ENCODE peak calls at places on chromosomes 1 and 21, in eight cellular contexts. One of them, this sample, is unnamed.

GRCh38 chr1:98929456-98929855 is 75.2 kb downstream of the PLPPR5 start:
- DNase-seq in ovary: no peak
- DNase-seq in transverse colon: no peak
- DNase-seq in A549: no peak
- DNase-seq in upper lobe of left lung: no peak
- DNase-seq in tibial nerve: no peak
- DNase-seq in sigmoid colon: no peak
- DNase-seq in suprapubic skin: no peak
- DNase-seq in this sample: no peak

GRCh38 chr1:18945401-18945849 is 11.1 kb downstream of the IFFO2 start:
- DNase-seq in transverse colon: peak; percentile 62
- DNase-seq in tibial nerve: no peak
- DNase-seq in upper lobe of left lung: no peak
- DNase-seq in ovary: no peak
- DNase-seq in A549: no peak
- DNase-seq in suprapubic skin: no peak
- DNase-seq in sigmoid colon: peak; percentile 81
- DNase-seq in this sample: no peak

GRCh38 chr21:39175154-39175553 is 8.1 kb downstream of the PSMG1 start:
- DNase-seq in A549: peak; percentile 13
- DNase-seq in sigmoid colon: no peak
- DNase-seq in suprapubic skin: no peak
- DNase-seq in ovary: no peak
- DNase-seq in tibial nerve: no peak
- DNase-seq in upper lobe of left lung: no peak
- DNase-seq in transverse colon: no peak
- DNase-seq in this sample: no peak

GRCh38 chr1:156138366-156138969 is 14.9 kb upstream of the SEMA4A start:
- DNase-seq in tibial nerve: no peak
- DNase-seq in transverse colon: no peak
- DNase-seq in A549: no peak
- DNase-seq in sigmoid colon: no peak
- DNase-seq in suprapubic skin: no peak
- DNase-seq in upper lobe of left lung: peak; percentile 86
- DNase-seq in ovary: no peak
- DNase-seq in this sample: no peak

GRCh38 chr1:112714313-112715263 is 544 bp downstream of the PPM1J start:
- DNase-seq in sigmoid colon: no peak
- DNase-seq in upper lobe of left lung: peak; percentile 83
- DNase-seq in ovary: peak; percentile 55
- DNase-seq in suprapubic skin: peak; percentile 81
- DNase-seq in A549: no peak
- DNase-seq in tibial nerve: no peak
- DNase-seq in transverse colon: no peak
- DNase-seq in this sample: peak; percentile 32

GRCh38 chr1:111201275-111202090 is 1.0 kb upstream of the DENND2D start:
- DNase-seq in ovary: no peak
- DNase-seq in suprapubic skin: no peak
- DNase-seq in tibial nerve: no peak
- DNase-seq in transverse colon: no peak
- DNase-seq in sigmoid colon: no peak
- DNase-seq in A549: no peak
- DNase-seq in upper lobe of left lung: no peak
- DNase-seq in this sample: no peak

GRCh38 chr1:1889847-1890505 is 911 bp downstream of the GNB1 start:
- DNase-seq in tibial nerve: no peak
- DNase-seq in upper lobe of left lung: peak; percentile 97
- DNase-seq in A549: no peak
- DNase-seq in ovary: no peak
- DNase-seq in transverse colon: peak; percentile 52
- DNase-seq in sigmoid colon: no peak
- DNase-seq in suprapubic skin: no peak
- DNase-seq in this sample: peak; percentile 62

GRCh38 chr1:10637833-10638558 is 158.4 kb downstream of the CASZ1 start:
- DNase-seq in tibial nerve: no peak
- DNase-seq in sigmoid colon: peak; percentile 63
- DNase-seq in A549: no peak
- DNase-seq in suprapubic skin: no peak
- DNase-seq in upper lobe of left lung: no peak
- DNase-seq in transverse colon: no peak
- DNase-seq in ovary: no peak
- DNase-seq in this sample: no peak

GRCh38 chr1:3036646-3037280 is 15.5 kb downstream of the ACTRT2 start:
- DNase-seq in suprapubic skin: no peak
- DNase-seq in A549: no peak
- DNase-seq in transverse colon: no peak
- DNase-seq in sigmoid colon: peak; percentile 11
- DNase-seq in ovary: no peak
- DNase-seq in upper lobe of left lung: peak; percentile 50
- DNase-seq in tibial nerve: no peak
- DNase-seq in this sample: no peak

GRCh38 chr1:85116856-85117255 is 68.6 kb upstream of the MCOLN3 start:
- DNase-seq in ovary: no peak
- DNase-seq in A549: no peak
- DNase-seq in sigmoid colon: no peak
- DNase-seq in upper lobe of left lung: no peak
- DNase-seq in suprapubic skin: no peak
- DNase-seq in transverse colon: no peak
- DNase-seq in tibial nerve: no peak
- DNase-seq in this sample: no peak

GRCh38 chr1:151165281-151165737 is 393 bp downstream of the LYSMD1 start:
- DNase-seq in sigmoid colon: peak; percentile 86
- DNase-seq in ovary: peak; percentile 72
- DNase-seq in upper lobe of left lung: no peak
- DNase-seq in transverse colon: peak; percentile 49
- DNase-seq in suprapubic skin: peak; percentile 82
- DNase-seq in A549: peak; percentile 18
- DNase-seq in tibial nerve: peak; percentile 26
- DNase-seq in this sample: no peak

GRCh38 chr1:169288011-169288414 is 79.6 kb downstream of the NME7 start:
- DNase-seq in sigmoid colon: no peak
- DNase-seq in ovary: no peak
- DNase-seq in A549: peak; percentile 41
- DNase-seq in tibial nerve: no peak
- DNase-seq in suprapubic skin: no peak
- DNase-seq in transverse colon: no peak
- DNase-seq in upper lobe of left lung: no peak
- DNase-seq in this sample: no peak

GRCh38 chr1:206482611-206483010 is 12.3 kb downstream of the IKBKE start:
- DNase-seq in transverse colon: no peak
- DNase-seq in A549: no peak
- DNase-seq in sigmoid colon: no peak
- DNase-seq in ovary: no peak
- DNase-seq in upper lobe of left lung: no peak
- DNase-seq in suprapubic skin: no peak
- DNase-seq in tibial nerve: no peak
- DNase-seq in this sample: no peak

GRCh38 chr1:230047114-230047865 is 19.7 kb upstream of the GALNT2 start:
- DNase-seq in transverse colon: no peak
- DNase-seq in suprapubic skin: no peak
- DNase-seq in sigmoid colon: no peak
- DNase-seq in upper lobe of left lung: no peak
- DNase-seq in ovary: no peak
- DNase-seq in A549: peak; percentile 15
- DNase-seq in tibial nerve: no peak
- DNase-seq in this sample: no peak

GRCh38 chr1:227391871-227392270 is 73.6 kb upstream of the CDC42BPA start:
- DNase-seq in suprapubic skin: no peak
- DNase-seq in tibial nerve: no peak
- DNase-seq in upper lobe of left lung: no peak
- DNase-seq in A549: no peak
- DNase-seq in ovary: no peak
- DNase-seq in transverse colon: no peak
- DNase-seq in sigmoid colon: no peak
- DNase-seq in this sample: no peak

GRCh38 chr1:16262067-16262466 is 25.1 kb upstream of the CPLANE2 start:
- DNase-seq in ovary: no peak
- DNase-seq in tibial nerve: no peak
- DNase-seq in transverse colon: no peak
- DNase-seq in A549: no peak
- DNase-seq in suprapubic skin: no peak
- DNase-seq in upper lobe of left lung: no peak
- DNase-seq in sigmoid colon: no peak
- DNase-seq in this sample: no peak

GRCh38 chr1:58727363-58727762 is 27.5 kb upstream of the MYSM1 start:
- DNase-seq in ovary: no peak
- DNase-seq in transverse colon: no peak
- DNase-seq in suprapubic skin: no peak
- DNase-seq in tibial nerve: no peak
- DNase-seq in upper lobe of left lung: no peak
- DNase-seq in sigmoid colon: no peak
- DNase-seq in A549: peak; percentile 70
- DNase-seq in this sample: no peak

GRCh38 chr1:93702828-93703183 is 21.2 kb upstream of the BCAR3 start:
- DNase-seq in upper lobe of left lung: no peak
- DNase-seq in ovary: no peak
- DNase-seq in A549: peak; percentile 11
- DNase-seq in transverse colon: no peak
- DNase-seq in tibial nerve: no peak
- DNase-seq in suprapubic skin: no peak
- DNase-seq in sigmoid colon: no peak
- DNase-seq in this sample: no peak

GRCh38 chr1:93699676-93700168 is 18.1 kb upstream of the BCAR3 start:
- DNase-seq in ovary: no peak
- DNase-seq in upper lobe of left lung: no peak
- DNase-seq in sigmoid colon: no peak
- DNase-seq in A549: no peak
- DNase-seq in tibial nerve: no peak
- DNase-seq in transverse colon: no peak
- DNase-seq in suprapubic skin: no peak
- DNase-seq in this sample: no peak

GRCh38 chr1:93701619-93702018 is 20.0 kb upstream of the BCAR3 start:
- DNase-seq in transverse colon: no peak
- DNase-seq in sigmoid colon: peak; percentile 26
- DNase-seq in suprapubic skin: no peak
- DNase-seq in A549: peak; percentile 93
- DNase-seq in ovary: no peak
- DNase-seq in upper lobe of left lung: no peak
- DNase-seq in tibial nerve: no peak
- DNase-seq in this sample: peak; percentile 50

GRCh38 chr1:93702102-93702827 is 20.6 kb upstream of the BCAR3 start:
- DNase-seq in transverse colon: no peak
- DNase-seq in suprapubic skin: no peak
- DNase-seq in tibial nerve: no peak
- DNase-seq in ovary: no peak
- DNase-seq in A549: no peak
- DNase-seq in sigmoid colon: peak; percentile 55
- DNase-seq in upper lobe of left lung: no peak
- DNase-seq in this sample: no peak

GRCh38 chr1:93700532-93701469 is 19.2 kb upstream of the BCAR3 start:
- DNase-seq in tibial nerve: no peak
- DNase-seq in A549: no peak
- DNase-seq in ovary: no peak
- DNase-seq in sigmoid colon: peak; percentile 60
- DNase-seq in upper lobe of left lung: no peak
- DNase-seq in suprapubic skin: no peak
- DNase-seq in transverse colon: no peak
- DNase-seq in this sample: no peak
- TF ChIP-seq EP300 in tibial nerve: no peak
- TF ChIP-seq EP300 in A549: no peak
- TF ChIP-seq EP300 in ovary: no peak
- TF ChIP-seq EP300 in sigmoid colon: no peak
- TF ChIP-seq EP300 in upper lobe of left lung: no peak
- TF ChIP-seq EP300 in suprapubic skin: no peak
- TF ChIP-seq EP300 in transverse colon: no peak
- TF ChIP-seq EP300 in this sample: no peak

DNA sequence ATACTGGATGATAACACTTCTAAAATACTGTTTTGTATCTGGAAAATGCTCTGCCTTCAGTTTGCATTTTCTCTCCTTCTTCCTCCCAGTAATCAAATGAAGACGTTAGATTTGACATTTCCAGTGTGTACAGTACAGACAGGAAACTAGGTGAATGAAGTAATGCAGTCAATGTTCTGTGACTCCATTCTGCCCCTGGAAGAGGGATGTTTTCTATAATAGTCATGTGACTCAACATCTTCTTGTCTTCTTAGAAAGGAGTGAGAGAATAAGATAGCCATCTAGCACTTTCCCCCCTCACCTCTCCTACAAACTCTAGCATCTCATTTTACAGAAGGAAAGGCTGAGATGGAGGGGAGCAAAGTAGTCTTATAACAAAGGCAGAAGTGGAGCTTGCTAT is 77.6 kb downstream of the DDR2 start:
- DNase-seq in sigmoid colon: no peak
- DNase-seq in A549: no peak
- DNase-seq in suprapubic skin: no peak
- DNase-seq in ovary: no peak
- DNase-seq in transverse colon: no peak
- DNase-seq in upper lobe of left lung: no peak
- DNase-seq in tibial nerve: no peak
- DNase-seq in this sample: no peak
- H3K27ac ChIP-seq in sigmoid colon: peak overlapping the region; percentile 80
- H3K27ac ChIP-seq in A549: no peak overlapping the region
- H3K27ac ChIP-seq in suprapubic skin: peak overlapping the region; percentile 50
- H3K27ac ChIP-seq in ovary: peak overlapping the region; percentile 78
- H3K27ac ChIP-seq in transverse colon: peak overlapping the region; percentile 83
- H3K27ac ChIP-seq in upper lobe of left lung: peak overlapping the region; percentile 60
- H3K27ac ChIP-seq in tibial nerve: peak overlapping the region; percentile 67
- H3K27ac ChIP-seq in this sample: peak overlapping the region; percentile 79

DNA sequence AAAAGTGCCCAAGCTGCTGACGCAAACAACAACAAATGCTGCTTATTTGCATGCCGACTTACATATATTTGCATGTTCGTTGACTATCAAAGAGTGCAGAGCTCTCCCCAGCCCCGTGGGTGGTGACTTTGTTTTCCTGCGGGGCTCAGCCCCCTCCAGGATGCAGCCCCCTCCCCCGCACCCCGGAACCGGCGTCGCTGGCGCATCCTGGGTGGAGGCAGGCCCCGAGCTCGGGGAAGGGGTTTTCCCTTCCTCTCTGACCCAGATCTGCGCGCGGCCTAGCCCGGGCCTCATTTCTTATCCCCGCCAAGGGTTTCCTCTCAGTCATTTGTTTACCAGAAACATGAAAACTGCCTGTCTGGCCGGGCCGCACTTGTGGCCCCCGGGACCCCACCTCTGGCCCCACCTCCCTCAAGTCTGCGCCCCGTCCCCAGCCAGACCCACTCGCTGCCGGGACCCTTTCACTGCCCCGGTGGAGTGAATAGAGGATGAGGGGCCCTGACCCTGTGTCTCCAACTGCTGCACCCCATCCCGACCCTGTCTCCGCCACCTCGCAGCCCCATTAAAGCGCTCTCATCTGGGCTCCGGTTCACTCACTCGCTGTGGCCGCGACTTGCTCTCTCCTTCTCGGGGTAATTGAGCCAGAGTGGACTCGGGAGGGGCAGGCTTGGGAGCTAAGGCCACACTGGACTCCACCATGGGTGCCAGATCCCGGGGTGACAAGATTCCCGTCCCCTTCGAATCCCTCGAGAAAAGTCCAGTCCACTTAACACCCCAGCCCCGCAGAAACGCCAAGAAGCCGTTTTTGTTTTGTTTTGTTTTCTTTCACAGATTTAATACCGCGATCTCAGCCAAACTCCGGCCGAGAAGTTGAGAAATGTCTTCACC is 5.4 kb downstream of the TNFRSF25 start:
- DNase-seq in suprapubic skin: no peak
- DNase-seq in tibial nerve: no peak
- DNase-seq in sigmoid colon: no peak
- DNase-seq in transverse colon: no peak
- DNase-seq in upper lobe of left lung: no peak
- DNase-seq in A549: no peak
- DNase-seq in ovary: no peak
- DNase-seq in this sample: peak; percentile 36
- TF ChIP-seq EP300 in suprapubic skin: no peak
- TF ChIP-seq EP300 in tibial nerve: peak; percentile 8
- TF ChIP-seq EP300 in sigmoid colon: no peak
- TF ChIP-seq EP300 in transverse colon: no peak
- TF ChIP-seq EP300 in upper lobe of left lung: no peak
- TF ChIP-seq EP300 in A549: no peak
- TF ChIP-seq EP300 in ovary: no peak
- TF ChIP-seq EP300 in this sample: no peak

GRCh38 chr1:22877112-22877915 is 95.4 kb downstream of the LACTBL1 start:
- DNase-seq in suprapubic skin: no peak
- DNase-seq in A549: no peak
- DNase-seq in ovary: no peak
- DNase-seq in sigmoid colon: no peak
- DNase-seq in tibial nerve: no peak
- DNase-seq in transverse colon: no peak
- DNase-seq in upper lobe of left lung: no peak
- DNase-seq in this sample: no peak
- H3K27ac ChIP-seq in suprapubic skin: no peak overlapping the region
- H3K27ac ChIP-seq in A549: no peak overlapping the region
- H3K27ac ChIP-seq in ovary: no peak overlapping the region
- H3K27ac ChIP-seq in sigmoid colon: no peak overlapping the region
- H3K27ac ChIP-seq in tibial nerve: no peak overlapping the region
- H3K27ac ChIP-seq in transverse colon: no peak overlapping the region
- H3K27ac ChIP-seq in upper lobe of left lung: no peak overlapping the region
- H3K27ac ChIP-seq in this sample: no peak overlapping the region